ENCODE peak calls at places on chromosomes 13 and 19, in eight cellular contexts. H, O, R, W, L, T, F and M are unnamed samples.

GRCh38 chr19:4172861-4173473 is 9.4 kb downstream of the SIRT6 start:
- DNase-seq in H (peak), O (no peak), R (no peak), W (peak), L (peak), T (peak), F (peak), M (peak)

GRCh38 chr13:49878682-49879081 is 57.5 kb downstream of the SPRYD7 start:
- DNase-seq in H (no peak), O (no peak), R (no peak), W (no peak), L (no peak), T (no peak), F (no peak), M (no peak)

GRCh38 chr19:52662631-52663030 is 24.5 kb upstream of the ZNF83 start:
- DNase-seq in H (no peak), O (no peak), R (no peak), W (no peak), L (no peak), T (no peak), F (peak), M (no peak)

GRCh38 chr19:13149628-13150186 is 468 bp downstream of the STX10 start:
- DNase-seq in H (no peak), O (no peak), R (peak), W (peak), L (no peak), T (no peak), F (peak), M (no peak)

GRCh38 chr13:25473864-25474263 is 102.1 kb downstream of the ATP8A2 start:
- DNase-seq in H (no peak), O (no peak), R (no peak), W (no peak), L (no peak), T (no peak), F (no peak), M (no peak)

GRCh38 chr13:19890030-19890429 is 26.6 kb upstream of the ZMYM5 start:
- DNase-seq in H (no peak), O (no peak), R (no peak), W (no peak), L (no peak), T (no peak), F (no peak), M (no peak)

GRCh38 chr19:21750586-21751128 is 16.7 kb downstream of the ZNF100 start:
- DNase-seq in H (no peak), O (no peak), R (no peak), W (no peak), L (no peak), T (no peak), F (no peak), M (no peak)

GRCh38 chr13:99215466-99215865 is 14.8 kb downstream of the UBAC2 start:
- DNase-seq in H (no peak), O (no peak), R (no peak), W (no peak), L (peak), T (no peak), F (no peak), M (no peak)

GRCh38 chr19:45577111-45577905 is 7.3 kb downstream of the OPA3 start:
- DNase-seq in H (no peak), O (no peak), R (no peak), W (no peak), L (no peak), T (no peak), F (peak), M (peak)

GRCh38 chr19:33409035-33409434 is 35.5 kb downstream of the CEBPG start:
- DNase-seq in H (no peak), O (no peak), R (no peak), W (no peak), L (no peak), T (no peak), F (no peak), M (no peak)

GRCh38 chr19:5407356-5407755 is 47.9 kb upstream of the ZNRF4 start:
- DNase-seq in H (no peak), O (no peak), R (no peak), W (no peak), L (no peak), T (no peak), F (no peak), M (peak)

GRCh38 chr13:52983836-52984235 is 44.8 kb upstream of the OLFM4 start:
- DNase-seq in H (no peak), O (no peak), R (no peak), W (no peak), L (no peak), T (no peak), F (no peak), M (no peak)

GRCh38 chr19:4390862-4391693 is 9.3 kb downstream of the SH3GL1 start:
- DNase-seq in H (no peak), O (no peak), R (no peak), W (no peak), L (no peak), T (no peak), F (peak), M (no peak)

GRCh38 chr13:112466132-112467025 is 90.2 kb downstream of the SPACA7 start:
- DNase-seq in H (no peak), O (no peak), R (no peak), W (no peak), L (no peak), T (no peak), F (no peak), M (no peak)

GRCh38 chr19:29812080-29812880 is 489 bp downstream of the CCNE1 start:
- DNase-seq in H (no peak), O (peak), R (no peak), W (peak), L (no peak), T (no peak), F (peak), M (peak)

GRCh38 chr19:39093761-39094160 is 9.6 kb downstream of the ACP7 start:
- DNase-seq in H (no peak), O (no peak), R (no peak), W (no peak), L (no peak), T (no peak), F (no peak), M (no peak)

GRCh38 chr13:99743079-99743478 is 228.5 kb downstream of the ZIC5 start:
- DNase-seq in H (no peak), O (peak), R (no peak), W (no peak), L (no peak), T (no peak), F (no peak), M (no peak)

GRCh38 chr13:21124853-21125252 is 51.5 kb downstream of the SKA3 start:
- DNase-seq in H (peak), O (peak), R (no peak), W (no peak), L (no peak), T (no peak), F (peak), M (peak)

GRCh38 chr13:38042771-38043170 is 173.2 kb upstream of the TRPC4 start:
- DNase-seq in H (no peak), O (no peak), R (no peak), W (no peak), L (no peak), T (no peak), F (no peak), M (no peak)

GRCh38 chr19:18388328-18389094 is 2.6 kb downstream of the GDF15 start:
- DNase-seq in H (peak), O (peak), R (peak), W (peak), L (peak), T (peak), F (peak), M (peak)

GRCh38 chr19:1672038-1672768 is 19.8 kb upstream of the TCF3 start:
- DNase-seq in H (no peak), O (no peak), R (no peak), W (peak), L (peak), T (peak), F (peak), M (peak)

GRCh38 chr13:66618702-66619101 is 611.4 kb downstream of the PCDH9 start:
- DNase-seq in H (no peak), O (peak), R (no peak), W (no peak), L (no peak), T (no peak), F (peak), M (no peak)

GRCh38 chr13:23470706-23471610 is 37.5 kb upstream of the SACS start:
- DNase-seq in H (no peak), O (no peak), R (peak), W (no peak), L (no peak), T (no peak), F (no peak), M (peak)

GRCh38 chr19:27746691-27747380 is 1466.1 kb downstream of the UQCRFS1 start:
- DNase-seq in H (no peak), O (no peak), R (no peak), W (no peak), L (no peak), T (peak), F (no peak), M (peak)

GRCh38 chr13:40102360-40102727 is 446.9 kb downstream of the COG6 start:
- DNase-seq in H (no peak), O (no peak), R (no peak), W (peak), L (no peak), T (no peak), F (no peak), M (no peak)

GRCh38 chr19:7327802-7328201 is 20.9 kb upstream of the ARHGEF18 start:
- DNase-seq in H (no peak), O (no peak), R (no peak), W (no peak), L (no peak), T (no peak), F (no peak), M (no peak)

GRCh38 chr19:42422092-42422575 is 5.1 kb downstream of the LIPE start:
- DNase-seq in H (no peak), O (no peak), R (no peak), W (no peak), L (no peak), T (no peak), F (no peak), M (no peak)

GRCh38 chr19:16363852-16364230 is 39.2 kb downstream of the KLF2 start:
- DNase-seq in H (no peak), O (no peak), R (no peak), W (no peak), L (no peak), T (no peak), F (peak), M (no peak)

GRCh38 chr19:13012690-13013608 is 17.7 kb downstream of the NFIX start:
- DNase-seq in H (no peak), O (no peak), R (no peak), W (no peak), L (no peak), T (peak), F (peak), M (no peak)

GRCh38 chr13:31913459-31913858 is 118.1 kb upstream of the FRY start:
- DNase-seq in H (no peak), O (no peak), R (no peak), W (no peak), L (no peak), T (no peak), F (no peak), M (no peak)